ENCODE peak calls at places on chromosomes 13 and 19, in five cellular contexts. K, G, T, C and M are unnamed samples.

GRCh38 chr19:35249146-35249847 is 495 bp downstream of the LSR start:
- DNase-seq in T (no peak), G (no peak), K (no peak), C (no peak), M (no peak)

GRCh38 chr19:58545286-58546068 is 1.6 kb downstream of the TRIM28 start:
- DNase-seq in C (no peak), G (no peak), K (no peak), T (no peak), M (no peak)

GRCh38 chr13:88456155-88456554 is 785.0 kb downstream of the SLITRK5 start:
- DNase-seq in K (no peak), C (no peak), G (no peak), T (no peak), M (no peak)

GRCh38 chr19:13023666-13024065 is 28.4 kb downstream of the NFIX start:
- DNase-seq in G (no peak), C (no peak), K (no peak), T (no peak), M (no peak)

GRCh38 chr13:44432595-44432994 is 59.0 kb downstream of the SERP2 start:
- DNase-seq in T (no peak), G (no peak), K (no peak), C (no peak), M (no peak)

GRCh38 chr13:109730832-109731335 is 55.5 kb downstream of the IRS2 start:
- DNase-seq in K (no peak), G (no peak), C (no peak), T (no peak), M (no peak)

GRCh38 chr13:32984857-32985626 is 31.2 kb upstream of the KL start:
- DNase-seq in G (peak), K (no peak), T (no peak), C (no peak), M (no peak)

GRCh38 chr13:47216176-47216822 is 319.4 kb upstream of the HTR2A start:
- DNase-seq in T (no peak), C (no peak), K (peak), G (no peak), M (no peak)

GRCh38 chr13:43985437-43986051 is 105.8 kb downstream of the LACC1 start:
- DNase-seq in K (no peak), T (no peak), C (no peak), G (no peak), M (no peak)